ENCODE peak calls at places on chromosomes 11 and 22, in five cellular contexts. R is right lobe of liver, V is cardiac fibroblast, I is pancreas, K is astrocyte. X is an unnamed sample.

GRCh38 chr22:49964493-49965290 is 4.1 kb downstream of the PIM3 start:
- DNase-seq in R (no peak), V (no peak), I (peak), K (no peak), X (peak)

GRCh38 chr11:121416909-121417567 is 35.1 kb upstream of the SORL1 start:
- DNase-seq in R (peak), V (peak), I (peak), K (peak), X (peak)

GRCh38 chr22:27655582-27656185 is 145.9 kb downstream of the MN1 start:
- DNase-seq in R (no peak), V (no peak), I (no peak), K (no peak), X (no peak)

GRCh38 chr11:125940145-125940544 is 5.7 kb upstream of the VSIG10L2 start:
- DNase-seq in R (no peak), V (no peak), I (no peak), K (no peak), X (no peak)

GRCh38 chr22:27405672-27406388 is 395.7 kb downstream of the MN1 start:
- DNase-seq in R (peak), V (peak), I (peak), K (no peak), X (peak)

GRCh38 chr11:87356428-87356827 is 318.7 kb downstream of the TMEM135 start:
- DNase-seq in R (no peak), V (no peak), I (no peak), K (no peak), X (peak)

GRCh38 chr11:15865212-15865987 is 490.9 kb downstream of the SOX6 start:
- DNase-seq in R (no peak), V (peak), I (no peak), K (no peak), X (no peak)

GRCh38 chr11:34206598-34207300 is 101.3 kb downstream of the NAT10 start:
- DNase-seq in R (no peak), V (no peak), I (no peak), K (no peak), X (no peak)

GRCh38 chr11:104765401-104765800 is 132.9 kb downstream of the CASP12 start:
- DNase-seq in R (no peak), V (peak), I (no peak), K (no peak), X (no peak)

GRCh38 chr22:28917747-28918543 is 34.6 kb downstream of the ZNRF3 start:
- DNase-seq in R (no peak), V (no peak), I (peak), K (peak), X (peak)

GRCh38 chr11:102284008-102284407 is 33.3 kb upstream of the BIRC3 start:
- DNase-seq in R (no peak), V (no peak), I (no peak), K (no peak), X (no peak)

GRCh38 chr11:102279641-102280170 is 37.6 kb upstream of the BIRC3 start:
- DNase-seq in R (no peak), V (peak), I (no peak), K (peak), X (no peak)

GRCh38 chr11:102276302-102277182 is 40.7 kb upstream of the BIRC3 start:
- DNase-seq in R (no peak), V (no peak), I (no peak), K (peak), X (no peak)

GRCh38 chr11:102283088-102283487 is 34.2 kb upstream of the BIRC3 start:
- DNase-seq in R (no peak), V (peak), I (no peak), K (peak), X (no peak)

DNA sequence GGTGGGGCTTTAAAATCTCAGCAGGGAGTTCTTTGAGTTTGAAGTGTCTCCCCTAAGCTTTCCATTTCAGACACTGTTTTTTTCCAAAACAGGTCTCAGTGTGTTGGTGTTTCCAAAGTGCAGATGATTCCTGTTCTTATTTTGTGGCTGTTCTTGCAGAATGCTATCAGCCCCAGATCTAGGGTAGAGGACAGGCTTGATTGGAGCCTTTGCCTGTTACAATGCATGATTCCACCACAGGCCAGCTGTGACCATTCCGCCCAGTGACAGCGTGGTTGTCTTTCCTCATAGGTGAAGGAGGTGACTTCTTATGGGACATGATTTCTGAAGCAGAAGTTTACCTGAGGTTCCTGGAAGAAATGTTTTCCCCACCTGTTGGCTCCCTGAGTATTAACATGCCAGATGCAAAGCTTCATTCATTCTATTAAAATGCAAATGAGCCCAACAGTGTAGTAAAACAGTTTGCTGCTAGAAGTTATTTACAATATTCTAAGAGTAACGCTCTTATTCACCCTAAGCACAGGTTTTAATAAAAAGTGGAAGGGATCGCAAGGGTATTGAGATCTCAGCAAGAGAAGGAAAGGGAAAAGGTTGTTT is 36.9 kb upstream of the BIRC3 start:
- DNase-seq in R (no peak), V (no peak), I (no peak), K (no peak), X (peak)
- H3K4me3 ChIP-seq in R (no peak), V (no peak), I (no peak), K (no peak), X (no peak)

GRCh38 chr22:20186183-20186870 is 35.5 kb upstream of the CCDC188 start:
- DNase-seq in R (no peak), V (peak), I (no peak), K (no peak), X (no peak)
- TF ChIP-seq CTCF in R (no peak), V (no peak), I (no peak), K (no peak), X (no peak)

DNA sequence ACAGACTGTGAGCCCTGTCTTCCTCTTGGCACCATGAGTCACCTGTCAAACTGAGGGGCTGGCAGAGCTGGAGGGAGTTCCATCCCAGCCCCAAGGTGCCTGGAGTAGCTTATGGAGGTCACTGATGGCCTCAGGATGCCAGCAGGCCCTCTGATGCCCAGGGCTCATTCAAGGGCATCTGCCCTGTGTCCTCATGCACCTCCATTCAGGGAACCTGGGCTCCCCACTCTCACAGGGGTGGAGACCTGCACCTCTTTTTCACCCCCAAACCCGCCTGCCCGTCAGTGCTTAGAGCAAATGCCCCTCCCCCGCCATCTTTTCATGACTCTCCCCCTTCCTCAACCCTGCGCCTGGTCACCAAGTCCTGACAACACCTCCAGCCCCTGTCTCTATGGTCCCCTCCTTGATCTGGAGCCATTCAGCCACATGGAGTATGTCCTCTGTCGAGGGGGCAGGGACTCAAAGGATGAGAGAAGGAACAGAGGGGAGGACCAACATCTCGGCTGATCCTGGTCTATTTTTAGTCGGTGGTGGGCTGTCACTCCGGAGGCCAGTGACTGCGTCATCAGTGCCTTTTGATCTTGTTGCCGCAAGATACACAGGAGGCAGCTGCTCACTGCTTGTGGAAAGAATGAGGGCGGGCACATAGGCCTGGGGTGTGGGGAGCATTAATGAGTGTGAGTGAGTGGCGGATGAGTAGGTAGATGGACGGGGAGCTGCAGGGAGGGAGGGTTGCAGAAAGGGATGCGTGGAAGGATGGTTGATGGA is 72.2 kb downstream of the CDKN1C start:
- DNase-seq in R (peak), V (peak), I (peak), K (peak), X (no peak)
- H3K4me3 ChIP-seq in R (no peak), V (no peak), I (no peak), K (no peak), X (no peak)

DNA sequence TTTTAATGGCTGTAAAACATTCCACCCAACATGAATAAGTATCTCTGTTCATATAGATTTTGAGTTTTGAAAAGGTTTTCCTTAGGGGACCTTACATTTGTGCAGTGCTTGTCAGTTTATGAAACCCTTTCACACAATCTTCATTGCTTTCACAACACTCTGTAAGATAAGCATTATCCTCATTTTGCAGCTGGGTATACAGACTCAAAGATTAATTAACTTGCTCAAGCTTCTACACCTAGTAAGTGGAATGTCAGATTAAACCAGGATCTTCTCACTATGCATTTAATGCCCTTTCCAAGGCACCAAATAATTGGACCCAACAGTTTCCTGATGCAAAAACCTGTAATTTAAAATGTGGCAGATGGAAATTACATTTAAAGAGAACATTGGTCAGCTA is 11.6 kb upstream of the GAB2 start:
- DNase-seq in R (no peak), V (no peak), I (no peak), K (no peak), X (no peak)
- TF ChIP-seq CTCF in R (no peak), V (no peak), I (no peak), K (no peak), X (no peak)

DNA sequence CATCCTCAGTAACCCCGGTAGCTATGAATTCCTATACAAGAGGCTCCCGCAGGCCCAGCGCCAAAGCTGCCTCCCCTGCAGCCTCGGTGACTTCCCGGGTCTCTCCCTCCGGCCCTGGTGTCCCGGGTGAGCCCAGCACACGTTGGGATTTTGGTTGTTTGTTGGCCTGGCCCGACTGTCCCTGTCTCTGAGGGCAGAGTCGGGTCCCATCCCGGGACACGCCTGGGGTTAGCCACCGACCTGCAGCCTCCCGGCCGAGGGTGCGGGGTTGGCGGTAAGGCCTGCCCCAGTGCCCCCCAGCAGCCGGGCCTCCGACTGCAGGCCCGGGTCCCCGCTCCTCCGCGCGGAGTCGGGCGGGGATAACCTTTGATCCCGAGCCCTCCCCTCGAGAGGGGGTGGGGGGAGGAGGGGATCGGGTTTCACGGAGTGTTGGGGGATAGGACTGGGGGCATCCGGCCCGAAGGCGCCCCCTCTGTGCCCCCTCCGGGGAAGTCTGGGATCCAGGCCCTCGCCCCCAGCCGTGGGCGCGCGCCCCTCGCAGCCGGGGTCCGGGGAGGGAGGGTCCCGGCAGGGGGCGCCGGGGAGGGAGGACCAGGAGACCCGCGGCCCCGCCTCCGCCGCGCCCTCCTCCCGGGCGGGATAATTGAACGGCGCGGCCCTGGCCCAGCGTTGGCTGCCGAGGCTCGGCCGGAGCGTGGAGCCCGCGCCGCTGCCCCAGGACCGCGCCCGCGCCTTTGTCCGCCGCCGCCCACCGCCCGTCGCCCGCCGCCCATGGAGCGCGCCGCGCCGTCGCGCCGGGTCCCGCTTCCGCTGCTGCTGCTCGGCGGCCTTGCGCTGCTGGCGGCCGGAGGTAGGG is at the start of gene FBLN1:
- DNase-seq in R (peak), V (no peak), I (peak), K (no peak), X (no peak)
- H3K4me3 ChIP-seq in R (peak), V (peak), I (peak), K (peak), X (no peak)

DNA sequence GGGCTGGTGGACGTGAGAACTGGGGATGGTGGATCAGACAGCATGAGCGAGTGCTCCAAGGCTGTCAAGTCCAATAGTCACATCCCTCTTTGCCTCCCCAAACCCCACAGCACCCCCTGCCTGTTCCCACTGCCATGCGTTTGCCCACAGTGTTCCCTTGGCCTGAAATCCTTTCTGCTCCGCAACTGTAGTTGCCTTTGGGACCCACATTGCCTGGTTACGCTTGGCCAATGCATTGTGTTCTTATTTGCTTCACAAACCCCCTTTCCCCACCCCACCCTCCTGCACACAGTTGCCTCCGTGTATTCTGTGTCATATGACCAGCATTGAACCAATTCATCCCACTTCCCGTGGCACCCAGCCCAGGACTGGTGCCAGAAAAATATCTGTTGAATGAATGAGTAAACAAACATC is 2.1 kb upstream of the KIAA0930 start:
- DNase-seq in R (peak), V (peak), I (peak), K (no peak), X (peak)
- TF ChIP-seq CTCF in R (no peak), V (peak), I (no peak), K (no peak), X (no peak)

DNA sequence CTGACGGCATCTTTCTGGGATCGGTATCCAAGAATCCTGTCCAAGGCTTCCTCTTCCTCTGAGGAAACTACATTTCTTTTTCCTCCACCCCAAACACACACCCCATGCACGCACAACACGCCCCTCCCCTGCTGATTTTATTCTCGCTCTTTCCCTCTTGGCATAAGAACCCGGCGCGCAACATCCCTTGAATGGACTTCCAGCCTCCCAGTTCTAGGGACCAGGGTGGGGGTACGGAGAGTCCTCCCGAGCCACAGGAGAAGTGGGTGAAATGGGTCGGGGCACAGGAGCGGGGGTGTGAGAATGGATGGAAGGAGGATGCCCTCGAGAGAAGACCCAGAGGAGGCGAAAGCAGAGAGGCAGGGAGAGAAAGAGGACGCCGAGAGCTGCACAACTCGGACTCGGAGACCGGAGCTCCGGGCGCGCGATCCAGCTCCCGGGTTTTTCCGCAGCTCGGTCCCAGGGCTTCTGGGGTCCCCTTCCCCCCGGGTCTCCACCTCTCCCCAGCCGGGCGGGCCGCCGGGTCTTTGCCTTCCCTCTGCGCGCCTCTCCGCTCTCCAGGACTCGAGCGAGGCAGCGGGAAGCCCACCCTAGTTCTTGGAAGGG is 1.4 kb upstream of the LARGE1 start:
- DNase-seq in R (peak), V (peak), I (peak), K (peak), X (peak)
- H3K4me3 ChIP-seq in R (peak), V (peak), I (peak), K (peak), X (peak)

DNA sequence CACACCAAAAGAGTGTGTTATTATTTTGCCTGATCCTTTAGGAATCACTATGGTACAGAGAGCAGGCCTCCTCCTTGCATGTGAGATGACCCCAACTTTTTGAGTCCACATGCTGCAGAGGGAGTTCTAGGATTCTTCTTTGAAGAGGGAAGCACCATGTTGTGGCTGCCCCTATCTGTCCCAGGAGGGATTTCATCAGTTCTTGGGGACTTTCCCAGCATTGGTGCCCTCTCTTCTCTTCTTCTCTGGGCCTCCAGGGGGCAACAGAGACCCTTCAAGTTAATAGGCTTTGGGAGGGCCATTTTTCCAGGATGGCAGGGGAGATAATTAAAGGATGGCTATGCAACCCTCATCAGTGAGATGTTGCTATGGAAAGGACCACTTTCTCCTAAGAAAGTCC is 3.6 kb downstream of the MMP1 start:
- DNase-seq in R (no peak), V (peak), I (no peak), K (no peak), X (no peak)
- TF ChIP-seq CTCF in R (peak), V (peak), I (no peak), K (peak), X (no peak)

GRCh38 chr11:22192289-22192641 is 620 bp upstream of the ANO5 start:
- DNase-seq in R (peak), V (no peak), I (no peak), K (no peak), X (peak)
- H3K4me3 ChIP-seq in R (peak), V (peak), I (peak), K (peak), X (peak)

GRCh38 chr22:30176431-30176830 is 70.1 kb downstream of the LIF start:
- DNase-seq in R (no peak), V (no peak), I (no peak), K (no peak), X (no peak)

GRCh38 chr22:30180616-30181015 is 65.9 kb downstream of the LIF start:
- DNase-seq in R (no peak), V (no peak), I (no peak), K (no peak), X (no peak)

GRCh38 chr22:30181459-30182353 is 64.9 kb downstream of the LIF start:
- DNase-seq in R (no peak), V (no peak), I (no peak), K (no peak), X (no peak)

GRCh38 chr22:30175743-30176288 is 70.7 kb downstream of the LIF start:
- DNase-seq in R (no peak), V (no peak), I (no peak), K (no peak), X (no peak)

DNA sequence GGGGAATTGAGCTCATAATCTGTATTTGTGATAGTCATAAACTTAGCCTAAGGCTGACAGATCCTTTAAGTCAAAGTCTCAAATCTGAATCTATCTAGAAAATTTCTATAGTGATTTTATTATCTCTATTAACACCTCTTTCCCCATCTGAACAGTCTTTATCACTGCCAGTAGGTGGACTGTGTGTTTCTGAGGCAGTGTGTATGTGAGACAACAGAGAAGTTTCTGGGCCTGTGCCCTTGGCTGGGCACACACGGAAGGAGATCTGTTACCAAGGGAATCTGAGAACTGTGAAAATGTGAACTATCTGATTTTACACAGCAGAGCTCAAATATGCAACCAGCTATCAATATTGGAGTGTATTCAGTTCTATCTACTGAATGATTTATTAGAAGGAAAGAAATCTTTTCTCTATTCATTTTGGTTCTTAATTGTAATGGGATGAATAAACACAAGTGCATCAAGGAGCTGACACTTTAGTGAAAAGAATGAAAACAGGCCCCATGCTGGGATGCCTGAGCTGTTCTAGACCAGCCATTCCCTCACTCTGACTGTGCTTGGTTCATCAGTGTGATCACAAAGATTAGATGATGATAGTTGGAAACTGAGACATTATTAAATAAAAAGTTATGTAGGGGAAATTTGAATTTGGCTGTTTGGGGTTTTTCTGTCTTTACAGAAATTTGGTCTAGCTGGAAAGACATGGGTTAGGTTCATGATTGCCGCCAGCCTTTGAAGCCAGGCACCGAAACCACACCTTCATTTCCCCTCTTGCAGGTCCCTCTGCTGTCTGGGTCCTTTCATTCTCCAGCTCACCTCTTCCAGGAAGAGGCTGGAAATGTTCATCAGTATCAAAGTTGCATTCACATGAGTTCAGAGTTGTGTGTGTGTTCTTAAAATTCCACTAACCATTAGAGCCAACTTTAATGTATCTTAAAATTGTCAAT is 68.1 kb downstream of the LIF start:
- DNase-seq in R (no peak), V (no peak), I (no peak), K (no peak), X (no peak)
- TF ChIP-seq CTCF in R (no peak), V (no peak), I (no peak), K (peak), X (no peak)

X was measured in mucosa of descending colon.